ENCODE peak calls at places on chromosomes 7 and 10, in seven cellular contexts. One of them, this sample, is unnamed.

GRCh38 chr10:103445767-103446567 is 6.2 kb downstream of the CALHM2 start:
- DNase-seq in psoas muscle: peak; percentile 91
- DNase-seq in astrocyte of the cerebellum: no peak
- DNase-seq in cardiac muscle cell: no peak
- DNase-seq in endothelial cell: no peak
- DNase-seq in fibroblast of villous mesenchyme: peak; percentile 75
- DNase-seq in tibial nerve: peak; percentile 79
- DNase-seq in this sample: no peak

GRCh38 chr7:75639071-75639892 is 99.5 kb downstream of the HIP1 start:
- DNase-seq in psoas muscle: peak; percentile 72
- DNase-seq in astrocyte of the cerebellum: no peak
- DNase-seq in cardiac muscle cell: peak; percentile 68
- DNase-seq in endothelial cell: peak; percentile 57
- DNase-seq in fibroblast of villous mesenchyme: peak; percentile 35
- DNase-seq in tibial nerve: peak; percentile 38
- DNase-seq in this sample: peak; percentile 75

GRCh38 chr7:92584953-92585352 is 5.2 kb downstream of the FAM133B start:
- DNase-seq in psoas muscle: no peak
- DNase-seq in astrocyte of the cerebellum: no peak
- DNase-seq in cardiac muscle cell: no peak
- DNase-seq in endothelial cell: no peak
- DNase-seq in fibroblast of villous mesenchyme: no peak
- DNase-seq in tibial nerve: no peak
- DNase-seq in this sample: no peak

GRCh38 chr10:7444576-7445226 is 33.9 kb upstream of the SFMBT2 start:
- DNase-seq in psoas muscle: no peak
- DNase-seq in astrocyte of the cerebellum: no peak
- DNase-seq in cardiac muscle cell: no peak
- DNase-seq in endothelial cell: peak; percentile 9
- DNase-seq in fibroblast of villous mesenchyme: no peak
- DNase-seq in tibial nerve: no peak
- DNase-seq in this sample: no peak

GRCh38 chr7:92625617-92626016 is 35.4 kb upstream of the FAM133B start:
- DNase-seq in psoas muscle: no peak
- DNase-seq in astrocyte of the cerebellum: no peak
- DNase-seq in cardiac muscle cell: no peak
- DNase-seq in endothelial cell: no peak
- DNase-seq in fibroblast of villous mesenchyme: no peak
- DNase-seq in tibial nerve: no peak
- DNase-seq in this sample: no peak

GRCh38 chr10:90969947-90970673 is 49.2 kb upstream of the ANKRD1 start:
- DNase-seq in psoas muscle: no peak
- DNase-seq in astrocyte of the cerebellum: no peak
- DNase-seq in cardiac muscle cell: peak; percentile 9
- DNase-seq in endothelial cell: no peak
- DNase-seq in fibroblast of villous mesenchyme: peak; percentile 51
- DNase-seq in tibial nerve: no peak
- DNase-seq in this sample: no peak

GRCh38 chr10:90447836-90448235 is 410.0 kb downstream of the HTR7 start:
- DNase-seq in psoas muscle: no peak
- DNase-seq in astrocyte of the cerebellum: no peak
- DNase-seq in cardiac muscle cell: no peak
- DNase-seq in endothelial cell: no peak
- DNase-seq in fibroblast of villous mesenchyme: peak; percentile 38
- DNase-seq in tibial nerve: no peak
- DNase-seq in this sample: no peak

GRCh38 chr7:155167706-155168365 is 97.7 kb downstream of the HTR5A start:
- DNase-seq in psoas muscle: no peak
- DNase-seq in astrocyte of the cerebellum: no peak
- DNase-seq in cardiac muscle cell: no peak
- DNase-seq in endothelial cell: no peak
- DNase-seq in fibroblast of villous mesenchyme: no peak
- DNase-seq in tibial nerve: no peak
- DNase-seq in this sample: no peak

GRCh38 chr7:140645166-140645565 is 4.6 kb upstream of the DENND2A start:
- DNase-seq in psoas muscle: no peak
- DNase-seq in astrocyte of the cerebellum: no peak
- DNase-seq in cardiac muscle cell: no peak
- DNase-seq in endothelial cell: peak; percentile 49
- DNase-seq in fibroblast of villous mesenchyme: no peak
- DNase-seq in tibial nerve: no peak
- DNase-seq in this sample: no peak

GRCh38 chr10:78458983-78459638 is 425.4 kb downstream of the RPS24 start:
- DNase-seq in psoas muscle: no peak
- DNase-seq in astrocyte of the cerebellum: peak; percentile 16
- DNase-seq in cardiac muscle cell: no peak
- DNase-seq in endothelial cell: no peak
- DNase-seq in fibroblast of villous mesenchyme: peak; percentile 62
- DNase-seq in tibial nerve: no peak
- DNase-seq in this sample: no peak

GRCh38 chr10:32367793-32368453 is 21.0 kb upstream of the EPC1 start:
- DNase-seq in psoas muscle: peak; percentile 72
- DNase-seq in astrocyte of the cerebellum: peak; percentile 45
- DNase-seq in cardiac muscle cell: peak; percentile 70
- DNase-seq in endothelial cell: peak; percentile 61
- DNase-seq in fibroblast of villous mesenchyme: peak; percentile 80
- DNase-seq in tibial nerve: peak; percentile 67
- DNase-seq in this sample: peak; percentile 65

GRCh38 chr10:64468219-64468618 is 947.0 kb downstream of the REEP3 start:
- DNase-seq in psoas muscle: no peak
- DNase-seq in astrocyte of the cerebellum: no peak
- DNase-seq in cardiac muscle cell: no peak
- DNase-seq in endothelial cell: no peak
- DNase-seq in fibroblast of villous mesenchyme: no peak
- DNase-seq in tibial nerve: no peak
- DNase-seq in this sample: no peak

GRCh38 chr10:113915540-113915939 is 61.1 kb downstream of the NHLRC2 start:
- DNase-seq in psoas muscle: no peak
- DNase-seq in astrocyte of the cerebellum: no peak
- DNase-seq in cardiac muscle cell: no peak
- DNase-seq in endothelial cell: no peak
- DNase-seq in fibroblast of villous mesenchyme: no peak
- DNase-seq in tibial nerve: no peak
- DNase-seq in this sample: no peak

GRCh38 chr7:148919859-148920258 is 35.8 kb upstream of the EZH2 start:
- DNase-seq in psoas muscle: no peak
- DNase-seq in astrocyte of the cerebellum: no peak
- DNase-seq in cardiac muscle cell: no peak
- DNase-seq in endothelial cell: no peak
- DNase-seq in fibroblast of villous mesenchyme: no peak
- DNase-seq in tibial nerve: no peak
- DNase-seq in this sample: no peak

GRCh38 chr10:28822719-28823464 is 145.6 kb downstream of the BAMBI start:
- DNase-seq in psoas muscle: no peak
- DNase-seq in astrocyte of the cerebellum: no peak
- DNase-seq in cardiac muscle cell: peak; percentile 77
- DNase-seq in endothelial cell: no peak
- DNase-seq in fibroblast of villous mesenchyme: peak; percentile 42
- DNase-seq in tibial nerve: no peak
- DNase-seq in this sample: no peak

GRCh38 chr10:17123062-17123661 is 6.4 kb downstream of the CUBN start:
- DNase-seq in psoas muscle: no peak
- DNase-seq in astrocyte of the cerebellum: peak; percentile 90
- DNase-seq in cardiac muscle cell: no peak
- DNase-seq in endothelial cell: no peak
- DNase-seq in fibroblast of villous mesenchyme: peak; percentile 64
- DNase-seq in tibial nerve: no peak
- DNase-seq in this sample: no peak

GRCh38 chr10:30219977-30220751 is 128.9 kb downstream of the MTPAP start:
- DNase-seq in psoas muscle: no peak
- DNase-seq in astrocyte of the cerebellum: no peak
- DNase-seq in cardiac muscle cell: no peak
- DNase-seq in endothelial cell: peak; percentile 4
- DNase-seq in fibroblast of villous mesenchyme: no peak
- DNase-seq in tibial nerve: peak; percentile 13
- DNase-seq in this sample: peak; percentile 12

GRCh38 chr7:128425851-128426250 is 16.1 kb upstream of the IMPDH1 start:
- DNase-seq in psoas muscle: peak; percentile 69
- DNase-seq in astrocyte of the cerebellum: peak; percentile 22
- DNase-seq in cardiac muscle cell: peak; percentile 75
- DNase-seq in endothelial cell: peak; percentile 87
- DNase-seq in fibroblast of villous mesenchyme: peak; percentile 69
- DNase-seq in tibial nerve: peak; percentile 92
- DNase-seq in this sample: peak; percentile 85

GRCh38 chr7:103752995-103753394 is 236.5 kb downstream of the RELN start:
- DNase-seq in psoas muscle: no peak
- DNase-seq in astrocyte of the cerebellum: no peak
- DNase-seq in cardiac muscle cell: no peak
- DNase-seq in endothelial cell: no peak
- DNase-seq in fibroblast of villous mesenchyme: peak; percentile 9
- DNase-seq in tibial nerve: no peak
- DNase-seq in this sample: no peak

GRCh38 chr7:113084499-113085172 is 2.0 kb downstream of the GPR85 start:
- DNase-seq in psoas muscle: no peak
- DNase-seq in astrocyte of the cerebellum: no peak
- DNase-seq in cardiac muscle cell: no peak
- DNase-seq in endothelial cell: no peak
- DNase-seq in fibroblast of villous mesenchyme: no peak
- DNase-seq in tibial nerve: no peak
- DNase-seq in this sample: no peak

GRCh38 chr7:80273327-80273726 is 138.7 kb downstream of the GNAI1 start:
- DNase-seq in psoas muscle: no peak
- DNase-seq in astrocyte of the cerebellum: peak; percentile 53
- DNase-seq in cardiac muscle cell: no peak
- DNase-seq in endothelial cell: no peak
- DNase-seq in fibroblast of villous mesenchyme: peak; percentile 78
- DNase-seq in tibial nerve: no peak
- DNase-seq in this sample: no peak

GRCh38 chr10:69413221-69413865 is 3.4 kb downstream of the TACR2 start:
- DNase-seq in psoas muscle: peak; percentile 80
- DNase-seq in astrocyte of the cerebellum: peak; percentile 38
- DNase-seq in cardiac muscle cell: peak; percentile 79
- DNase-seq in endothelial cell: peak; percentile 68
- DNase-seq in fibroblast of villous mesenchyme: peak; percentile 76
- DNase-seq in tibial nerve: peak; percentile 70
- DNase-seq in this sample: peak; percentile 58

GRCh38 chr10:3999642-4000041 is 214.6 kb upstream of the KLF6 start:
- DNase-seq in psoas muscle: no peak
- DNase-seq in astrocyte of the cerebellum: no peak
- DNase-seq in cardiac muscle cell: no peak
- DNase-seq in endothelial cell: no peak
- DNase-seq in fibroblast of villous mesenchyme: no peak
- DNase-seq in tibial nerve: no peak
- DNase-seq in this sample: no peak

GRCh38 chr7:26850193-26850651 is 14.2 kb downstream of the SKAP2 start:
- DNase-seq in psoas muscle: no peak
- DNase-seq in astrocyte of the cerebellum: no peak
- DNase-seq in cardiac muscle cell: no peak
- DNase-seq in endothelial cell: no peak
- DNase-seq in fibroblast of villous mesenchyme: peak; percentile 34
- DNase-seq in tibial nerve: no peak
- DNase-seq in this sample: no peak

GRCh38 chr7:47786557-47787248 is 161.6 kb downstream of the PKD1L1 start:
- DNase-seq in psoas muscle: peak; percentile 62
- DNase-seq in astrocyte of the cerebellum: peak; percentile 98
- DNase-seq in cardiac muscle cell: no peak
- DNase-seq in endothelial cell: no peak
- DNase-seq in fibroblast of villous mesenchyme: peak; percentile 98
- DNase-seq in tibial nerve: peak; percentile 55
- DNase-seq in this sample: peak; percentile 17
- TF ChIP-seq CTCF in psoas muscle: no peak
- TF ChIP-seq CTCF in astrocyte of the cerebellum: no peak
- TF ChIP-seq CTCF in cardiac muscle cell: no peak
- TF ChIP-seq CTCF in endothelial cell: no peak
- TF ChIP-seq CTCF in fibroblast of villous mesenchyme: no peak
- TF ChIP-seq CTCF in tibial nerve: no peak
- TF ChIP-seq CTCF in this sample: no peak

DNA sequence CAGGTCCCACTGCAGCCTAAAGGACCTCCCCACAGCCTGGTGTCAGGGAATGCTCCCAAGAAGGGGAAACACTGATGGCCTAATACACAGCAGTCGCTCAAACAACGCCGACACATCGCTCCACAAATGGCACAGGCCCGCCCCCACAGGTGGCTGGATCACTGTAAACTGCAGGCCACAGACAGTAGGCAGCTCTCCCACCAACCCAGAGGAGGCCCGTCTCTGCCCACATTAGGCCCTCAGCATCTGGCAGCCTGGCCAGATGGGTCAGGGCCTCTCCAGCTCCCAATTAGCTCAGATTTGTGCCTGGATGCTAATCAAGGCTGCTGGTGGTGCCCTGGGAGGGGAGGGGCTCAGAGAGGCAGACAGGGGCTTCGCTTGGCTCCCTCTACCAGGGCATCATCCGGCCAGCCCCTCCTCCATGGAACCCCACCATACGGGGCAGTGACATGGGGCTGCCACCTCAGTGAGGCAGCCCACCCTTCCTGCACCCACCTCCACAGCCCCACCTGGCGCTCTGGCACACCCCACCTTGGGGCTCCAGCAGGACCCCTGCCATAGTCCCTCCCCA is 42.7 kb downstream of the CAMK2B start:
- DNase-seq in psoas muscle: peak; percentile 54
- DNase-seq in astrocyte of the cerebellum: no peak
- DNase-seq in cardiac muscle cell: no peak
- DNase-seq in endothelial cell: no peak
- DNase-seq in fibroblast of villous mesenchyme: no peak
- DNase-seq in tibial nerve: no peak
- DNase-seq in this sample: peak; percentile 1
- TF ChIP-seq CTCF in psoas muscle: no peak
- TF ChIP-seq CTCF in astrocyte of the cerebellum: no peak
- TF ChIP-seq CTCF in cardiac muscle cell: no peak
- TF ChIP-seq CTCF in endothelial cell: no peak
- TF ChIP-seq CTCF in fibroblast of villous mesenchyme: no peak
- TF ChIP-seq CTCF in tibial nerve: no peak
- TF ChIP-seq CTCF in this sample: no peak

DNA sequence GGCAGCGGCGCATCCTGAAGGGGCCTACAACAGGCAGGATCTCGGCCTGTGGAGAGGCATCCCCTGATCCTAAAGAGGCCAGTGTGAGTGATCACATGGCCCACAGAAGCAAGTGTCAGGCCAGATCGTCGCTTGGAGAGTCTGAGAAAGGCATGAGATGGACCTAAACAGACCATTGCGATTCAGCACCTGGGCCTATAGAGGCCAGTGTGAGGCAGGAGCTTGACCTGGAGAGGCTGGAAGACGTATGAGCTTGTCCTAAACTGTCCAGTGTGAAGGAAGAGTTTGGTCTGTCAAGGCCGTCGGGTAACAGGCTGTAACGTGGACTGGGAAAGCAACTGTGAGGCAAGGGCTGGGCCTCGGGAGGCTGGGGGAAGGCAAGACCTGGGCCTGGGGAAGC is 172.6 kb downstream of the TPST1 start:
- DNase-seq in psoas muscle: no peak
- DNase-seq in astrocyte of the cerebellum: no peak
- DNase-seq in cardiac muscle cell: no peak
- DNase-seq in endothelial cell: no peak
- DNase-seq in fibroblast of villous mesenchyme: no peak
- DNase-seq in tibial nerve: no peak
- DNase-seq in this sample: no peak
- TF ChIP-seq CTCF in psoas muscle: no peak
- TF ChIP-seq CTCF in astrocyte of the cerebellum: no peak
- TF ChIP-seq CTCF in cardiac muscle cell: no peak
- TF ChIP-seq CTCF in endothelial cell: no peak
- TF ChIP-seq CTCF in fibroblast of villous mesenchyme: no peak
- TF ChIP-seq CTCF in tibial nerve: no peak
- TF ChIP-seq CTCF in this sample: no peak

DNA sequence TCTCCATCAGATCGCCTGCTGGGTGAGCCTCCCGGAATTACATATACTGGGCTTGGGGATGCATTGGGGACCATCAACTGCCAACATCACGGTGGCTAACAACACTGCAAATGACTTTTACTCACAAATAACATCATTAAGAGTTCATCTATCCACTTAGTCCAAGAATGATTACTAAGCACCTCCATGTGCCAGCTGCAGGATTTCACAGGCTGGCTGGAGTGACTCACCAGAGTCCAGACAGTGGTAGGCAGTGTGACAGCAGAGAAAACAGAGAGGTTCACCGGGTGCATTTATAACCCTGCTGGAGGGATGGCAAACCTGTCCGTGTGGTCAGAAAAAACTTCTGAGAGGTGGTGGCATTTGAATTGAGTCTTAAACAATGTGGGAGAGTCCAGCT is 3.2 kb upstream of the IGFBP3 start:
- DNase-seq in psoas muscle: no peak
- DNase-seq in astrocyte of the cerebellum: peak; percentile 42
- DNase-seq in cardiac muscle cell: no peak
- DNase-seq in endothelial cell: no peak
- DNase-seq in fibroblast of villous mesenchyme: peak; percentile 73
- DNase-seq in tibial nerve: no peak
- DNase-seq in this sample: no peak
- TF ChIP-seq CTCF in psoas muscle: no peak
- TF ChIP-seq CTCF in astrocyte of the cerebellum: no peak
- TF ChIP-seq CTCF in cardiac muscle cell: no peak
- TF ChIP-seq CTCF in endothelial cell: no peak
- TF ChIP-seq CTCF in fibroblast of villous mesenchyme: no peak
- TF ChIP-seq CTCF in tibial nerve: no peak
- TF ChIP-seq CTCF in this sample: no peak